ENCODE peak calls at places on chromosomes 1 and 21, in ten cellular contexts. One of them, this sample, is unnamed.

GRCh38 chr1:168373869-168374268 is 93.2 kb downstream of the TBX19 start:
- DNase-seq in cardiac muscle cell: no peak
- DNase-seq in lung: no peak
- DNase-seq in heart left ventricle: no peak
- DNase-seq in DND-41: no peak
- DNase-seq in neural progenitor cell: no peak
- DNase-seq in CD8-positive, alpha-beta T cell: no peak
- DNase-seq in Panc1: no peak
- DNase-seq in left ventricle myocardium inferior: no peak
- DNase-seq in BE2C: no peak
- DNase-seq in this sample: no peak

GRCh38 chr1:151992345-151993083 is 1.1 kb downstream of the S100A10 start:
- DNase-seq in cardiac muscle cell: no peak
- DNase-seq in lung: peak; percentile 90
- DNase-seq in heart left ventricle: peak; percentile 71
- DNase-seq in DND-41: no peak
- DNase-seq in neural progenitor cell: peak; percentile 56
- DNase-seq in CD8-positive, alpha-beta T cell: no peak
- DNase-seq in Panc1: peak; percentile 99
- DNase-seq in left ventricle myocardium inferior: peak; percentile 81
- DNase-seq in BE2C: peak; percentile 51
- DNase-seq in this sample: peak; percentile 86

GRCh38 chr1:207811319-207811718 is 59.5 kb downstream of the CD46 start:
- DNase-seq in cardiac muscle cell: no peak
- DNase-seq in lung: peak; percentile 24
- DNase-seq in heart left ventricle: no peak
- DNase-seq in DND-41: no peak
- DNase-seq in neural progenitor cell: no peak
- DNase-seq in CD8-positive, alpha-beta T cell: no peak
- DNase-seq in Panc1: no peak
- DNase-seq in left ventricle myocardium inferior: no peak
- DNase-seq in BE2C: no peak
- DNase-seq in this sample: no peak

GRCh38 chr1:246794261-246795093 is 70.3 kb downstream of the SCCPDH start:
- DNase-seq in cardiac muscle cell: peak; percentile 67
- DNase-seq in lung: no peak
- DNase-seq in heart left ventricle: no peak
- DNase-seq in DND-41: no peak
- DNase-seq in neural progenitor cell: peak; percentile 26
- DNase-seq in CD8-positive, alpha-beta T cell: no peak
- DNase-seq in Panc1: no peak
- DNase-seq in left ventricle myocardium inferior: no peak
- DNase-seq in BE2C: no peak
- DNase-seq in this sample: no peak

GRCh38 chr21:21183092-21183491 is 184.9 kb downstream of the NCAM2 start:
- DNase-seq in cardiac muscle cell: no peak
- DNase-seq in lung: no peak
- DNase-seq in heart left ventricle: no peak
- DNase-seq in DND-41: no peak
- DNase-seq in neural progenitor cell: no peak
- DNase-seq in CD8-positive, alpha-beta T cell: no peak
- DNase-seq in Panc1: no peak
- DNase-seq in left ventricle myocardium inferior: no peak
- DNase-seq in BE2C: no peak
- DNase-seq in this sample: no peak

GRCh38 chr1:225448146-225448805 is 20.4 kb upstream of the LBR start:
- DNase-seq in cardiac muscle cell: no peak
- DNase-seq in lung: no peak
- DNase-seq in heart left ventricle: no peak
- DNase-seq in DND-41: peak; percentile 4
- DNase-seq in neural progenitor cell: no peak
- DNase-seq in CD8-positive, alpha-beta T cell: no peak
- DNase-seq in Panc1: no peak
- DNase-seq in left ventricle myocardium inferior: no peak
- DNase-seq in BE2C: no peak
- DNase-seq in this sample: peak; percentile 22

GRCh38 chr1:99266731-99267130 is 2.4 kb downstream of the PLPPR4 start:
- DNase-seq in cardiac muscle cell: no peak
- DNase-seq in lung: no peak
- DNase-seq in heart left ventricle: no peak
- DNase-seq in DND-41: no peak
- DNase-seq in neural progenitor cell: no peak
- DNase-seq in CD8-positive, alpha-beta T cell: no peak
- DNase-seq in Panc1: no peak
- DNase-seq in left ventricle myocardium inferior: no peak
- DNase-seq in BE2C: no peak
- DNase-seq in this sample: no peak

GRCh38 chr1:148353461-148354283 is 129.4 kb downstream of the PPIAL4G start:
- DNase-seq in cardiac muscle cell: no peak
- DNase-seq in lung: no peak
- DNase-seq in heart left ventricle: no peak
- DNase-seq in DND-41: no peak
- DNase-seq in neural progenitor cell: peak; percentile 67
- DNase-seq in CD8-positive, alpha-beta T cell: no peak
- DNase-seq in Panc1: peak; percentile 95
- DNase-seq in left ventricle myocardium inferior: no peak
- DNase-seq in BE2C: peak; percentile 46
- DNase-seq in this sample: no peak

GRCh38 chr1:22317231-22317919 is 134.3 kb upstream of the ZBTB40 start:
- DNase-seq in cardiac muscle cell: peak; percentile 36
- DNase-seq in lung: no peak
- DNase-seq in heart left ventricle: no peak
- DNase-seq in DND-41: peak; percentile 29
- DNase-seq in neural progenitor cell: peak; percentile 66
- DNase-seq in CD8-positive, alpha-beta T cell: no peak
- DNase-seq in Panc1: no peak
- DNase-seq in left ventricle myocardium inferior: no peak
- DNase-seq in BE2C: peak; percentile 52
- DNase-seq in this sample: no peak

GRCh38 chr1:82907313-82907712 is 1091.6 kb downstream of the TTLL7 start:
- DNase-seq in cardiac muscle cell: no peak
- DNase-seq in lung: no peak
- DNase-seq in heart left ventricle: no peak
- DNase-seq in DND-41: no peak
- DNase-seq in neural progenitor cell: no peak
- DNase-seq in CD8-positive, alpha-beta T cell: no peak
- DNase-seq in Panc1: no peak
- DNase-seq in left ventricle myocardium inferior: no peak
- DNase-seq in BE2C: no peak
- DNase-seq in this sample: no peak

GRCh38 chr1:28860332-28861073 is 48.5 kb downstream of the OPRD1 start:
- DNase-seq in cardiac muscle cell: no peak
- DNase-seq in lung: no peak
- DNase-seq in heart left ventricle: no peak
- DNase-seq in DND-41: no peak
- DNase-seq in neural progenitor cell: no peak
- DNase-seq in CD8-positive, alpha-beta T cell: no peak
- DNase-seq in Panc1: no peak
- DNase-seq in left ventricle myocardium inferior: no peak
- DNase-seq in BE2C: peak; percentile 24
- DNase-seq in this sample: no peak

GRCh38 chr1:206579747-206580437 is 32.4 kb downstream of the EIF2D start:
- DNase-seq in cardiac muscle cell: no peak
- DNase-seq in lung: peak; percentile 77
- DNase-seq in heart left ventricle: peak; percentile 76
- DNase-seq in DND-41: peak; percentile 62
- DNase-seq in neural progenitor cell: no peak
- DNase-seq in CD8-positive, alpha-beta T cell: peak; percentile 74
- DNase-seq in Panc1: no peak
- DNase-seq in left ventricle myocardium inferior: peak; percentile 64
- DNase-seq in BE2C: no peak
- DNase-seq in this sample: peak; percentile 92

GRCh38 chr1:30138891-30139290 is 584.5 kb downstream of the MATN1 start:
- DNase-seq in cardiac muscle cell: no peak
- DNase-seq in lung: no peak
- DNase-seq in heart left ventricle: no peak
- DNase-seq in DND-41: no peak
- DNase-seq in neural progenitor cell: no peak
- DNase-seq in CD8-positive, alpha-beta T cell: no peak
- DNase-seq in Panc1: no peak
- DNase-seq in left ventricle myocardium inferior: no peak
- DNase-seq in BE2C: no peak
- DNase-seq in this sample: no peak

GRCh38 chr1:196148367-196148970 is 459.8 kb downstream of the KCNT2 start:
- DNase-seq in cardiac muscle cell: peak; percentile 20
- DNase-seq in lung: no peak
- DNase-seq in heart left ventricle: no peak
- DNase-seq in DND-41: no peak
- DNase-seq in neural progenitor cell: peak; percentile 10
- DNase-seq in CD8-positive, alpha-beta T cell: no peak
- DNase-seq in Panc1: peak; percentile 25
- DNase-seq in left ventricle myocardium inferior: no peak
- DNase-seq in BE2C: no peak
- DNase-seq in this sample: no peak

GRCh38 chr1:1390675-1391074 is 8.5 kb downstream of the CCNL2 start:
- DNase-seq in cardiac muscle cell: no peak
- DNase-seq in lung: no peak
- DNase-seq in heart left ventricle: no peak
- DNase-seq in DND-41: no peak
- DNase-seq in neural progenitor cell: no peak
- DNase-seq in CD8-positive, alpha-beta T cell: no peak
- DNase-seq in Panc1: no peak
- DNase-seq in left ventricle myocardium inferior: no peak
- DNase-seq in BE2C: no peak
- DNase-seq in this sample: peak; percentile 4

GRCh38 chr1:1381294-1381693 is 6.3 kb upstream of the AURKAIP1 start:
- DNase-seq in cardiac muscle cell: no peak
- DNase-seq in lung: no peak
- DNase-seq in heart left ventricle: no peak
- DNase-seq in DND-41: no peak
- DNase-seq in neural progenitor cell: no peak
- DNase-seq in CD8-positive, alpha-beta T cell: no peak
- DNase-seq in Panc1: no peak
- DNase-seq in left ventricle myocardium inferior: no peak
- DNase-seq in BE2C: no peak
- DNase-seq in this sample: no peak

GRCh38 chr1:1388078-1388472 is 11.1 kb downstream of the CCNL2 start:
- DNase-seq in cardiac muscle cell: no peak
- DNase-seq in lung: no peak
- DNase-seq in heart left ventricle: no peak
- DNase-seq in DND-41: no peak
- DNase-seq in neural progenitor cell: no peak
- DNase-seq in CD8-positive, alpha-beta T cell: no peak
- DNase-seq in Panc1: no peak
- DNase-seq in left ventricle myocardium inferior: no peak
- DNase-seq in BE2C: no peak
- DNase-seq in this sample: no peak

GRCh38 chr1:1387098-1388077 is 11.7 kb downstream of the CCNL2 start:
- DNase-seq in cardiac muscle cell: no peak
- DNase-seq in lung: no peak
- DNase-seq in heart left ventricle: no peak
- DNase-seq in DND-41: no peak
- DNase-seq in neural progenitor cell: no peak
- DNase-seq in CD8-positive, alpha-beta T cell: no peak
- DNase-seq in Panc1: no peak
- DNase-seq in left ventricle myocardium inferior: no peak
- DNase-seq in BE2C: no peak
- DNase-seq in this sample: no peak

GRCh38 chr1:1385931-1386330 is 10.9 kb upstream of the AURKAIP1 start:
- DNase-seq in cardiac muscle cell: no peak
- DNase-seq in lung: no peak
- DNase-seq in heart left ventricle: no peak
- DNase-seq in DND-41: no peak
- DNase-seq in neural progenitor cell: no peak
- DNase-seq in CD8-positive, alpha-beta T cell: no peak
- DNase-seq in Panc1: no peak
- DNase-seq in left ventricle myocardium inferior: no peak
- DNase-seq in BE2C: no peak
- DNase-seq in this sample: no peak
- H3K36me3 ChIP-seq in cardiac muscle cell: peaks cover 41% of the 10 kb centered on the region
- H3K36me3 ChIP-seq in lung: peaks cover 19% of the 10 kb centered on the region
- H3K36me3 ChIP-seq in heart left ventricle: peaks cover 2% of the 10 kb centered on the region
- H3K36me3 ChIP-seq in DND-41: peaks cover 56% of the 10 kb centered on the region
- H3K36me3 ChIP-seq in neural progenitor cell: peaks cover 12% of the 10 kb centered on the region
- H3K36me3 ChIP-seq in CD8-positive, alpha-beta T cell: peaks cover 41% of the 10 kb centered on the region
- H3K36me3 ChIP-seq in Panc1: peaks cover 19% of the 10 kb centered on the region
- H3K36me3 ChIP-seq in left ventricle myocardium inferior: peaks cover 62% of the 10 kb centered on the region
- H3K36me3 ChIP-seq in BE2C: peaks cover 60% of the 10 kb centered on the region
- H3K36me3 ChIP-seq in this sample: peaks cover 34% of the 10 kb centered on the region

GRCh38 chr1:216566809-216567208 is 143.6 kb upstream of the USH2A start:
- DNase-seq in cardiac muscle cell: no peak
- DNase-seq in lung: no peak
- DNase-seq in heart left ventricle: no peak
- DNase-seq in DND-41: no peak
- DNase-seq in neural progenitor cell: no peak
- DNase-seq in CD8-positive, alpha-beta T cell: no peak
- DNase-seq in Panc1: no peak
- DNase-seq in left ventricle myocardium inferior: no peak
- DNase-seq in BE2C: peak; percentile 48
- DNase-seq in this sample: no peak
- TF ChIP-seq CTCF in cardiac muscle cell: peak; percentile 51
- TF ChIP-seq CTCF in lung: no peak
- TF ChIP-seq CTCF in heart left ventricle: no peak
- TF ChIP-seq CTCF in DND-41: no peak
- TF ChIP-seq CTCF in neural progenitor cell: peak; percentile 51
- TF ChIP-seq CTCF in CD8-positive, alpha-beta T cell: no peak
- TF ChIP-seq CTCF in Panc1: peak; percentile 18
- TF ChIP-seq CTCF in left ventricle myocardium inferior: no peak
- TF ChIP-seq CTCF in BE2C: peak; percentile 75
- TF ChIP-seq CTCF in this sample: no peak

GRCh38 chr1:211781260-211781659 is 49.3 kb downstream of the LPGAT1 start:
- DNase-seq in cardiac muscle cell: no peak
- DNase-seq in lung: no peak
- DNase-seq in heart left ventricle: no peak
- DNase-seq in DND-41: no peak
- DNase-seq in neural progenitor cell: no peak
- DNase-seq in CD8-positive, alpha-beta T cell: no peak
- DNase-seq in Panc1: no peak
- DNase-seq in left ventricle myocardium inferior: no peak
- DNase-seq in BE2C: no peak
- DNase-seq in this sample: no peak
- H3K36me3 ChIP-seq in cardiac muscle cell: peaks cover 11% of the 10 kb centered on the region
- H3K36me3 ChIP-seq in lung: no peaks in the 10 kb centered on the region
- H3K36me3 ChIP-seq in heart left ventricle: no peaks in the 10 kb centered on the region
- H3K36me3 ChIP-seq in DND-41: peaks cover 14% of the 10 kb centered on the region
- H3K36me3 ChIP-seq in neural progenitor cell: no peaks in the 10 kb centered on the region
- H3K36me3 ChIP-seq in CD8-positive, alpha-beta T cell: no peaks in the 10 kb centered on the region
- H3K36me3 ChIP-seq in Panc1: peaks cover 8% of the 10 kb centered on the region
- H3K36me3 ChIP-seq in left ventricle myocardium inferior: peaks cover 30% of the 10 kb centered on the region
- H3K36me3 ChIP-seq in BE2C: peaks cover 2% of the 10 kb centered on the region
- H3K36me3 ChIP-seq in this sample: no peaks in the 10 kb centered on the region

GRCh38 chr1:184598403-184598802 is 156.3 kb downstream of the EDEM3 start:
- DNase-seq in cardiac muscle cell: no peak
- DNase-seq in lung: no peak
- DNase-seq in heart left ventricle: no peak
- DNase-seq in DND-41: no peak
- DNase-seq in neural progenitor cell: no peak
- DNase-seq in CD8-positive, alpha-beta T cell: no peak
- DNase-seq in Panc1: no peak
- DNase-seq in left ventricle myocardium inferior: no peak
- DNase-seq in BE2C: no peak
- DNase-seq in this sample: peak; percentile 29
- TF ChIP-seq CTCF in cardiac muscle cell: no peak
- TF ChIP-seq CTCF in lung: no peak
- TF ChIP-seq CTCF in heart left ventricle: no peak
- TF ChIP-seq CTCF in DND-41: no peak
- TF ChIP-seq CTCF in neural progenitor cell: no peak
- TF ChIP-seq CTCF in CD8-positive, alpha-beta T cell: no peak
- TF ChIP-seq CTCF in Panc1: no peak
- TF ChIP-seq CTCF in left ventricle myocardium inferior: no peak
- TF ChIP-seq CTCF in BE2C: no peak
- TF ChIP-seq CTCF in this sample: no peak

GRCh38 chr1:163346326-163346870 is 24.6 kb downstream of the NUF2 start:
- DNase-seq in cardiac muscle cell: no peak
- DNase-seq in lung: no peak
- DNase-seq in heart left ventricle: no peak
- DNase-seq in DND-41: no peak
- DNase-seq in neural progenitor cell: no peak
- DNase-seq in CD8-positive, alpha-beta T cell: no peak
- DNase-seq in Panc1: no peak
- DNase-seq in left ventricle myocardium inferior: no peak
- DNase-seq in BE2C: no peak
- DNase-seq in this sample: no peak
- H3K36me3 ChIP-seq in cardiac muscle cell: no peaks in the 10 kb centered on the region
- H3K36me3 ChIP-seq in lung: no peaks in the 10 kb centered on the region
- H3K36me3 ChIP-seq in heart left ventricle: no peaks in the 10 kb centered on the region
- H3K36me3 ChIP-seq in DND-41: peaks cover 89% of the 10 kb centered on the region
- H3K36me3 ChIP-seq in neural progenitor cell: peaks cover 27% of the 10 kb centered on the region
- H3K36me3 ChIP-seq in CD8-positive, alpha-beta T cell: no peaks in the 10 kb centered on the region
- H3K36me3 ChIP-seq in Panc1: peaks cover 11% of the 10 kb centered on the region
- H3K36me3 ChIP-seq in left ventricle myocardium inferior: no peaks in the 10 kb centered on the region
- H3K36me3 ChIP-seq in BE2C: peaks cover 44% of the 10 kb centered on the region
- H3K36me3 ChIP-seq in this sample: no peaks in the 10 kb centered on the region